ENCODE peak calls at places on chromosomes 7 and 10, in six cellular contexts. Q is iPS DF 6.9, F is stomach, P is psoas muscle, C is OCI-LY7, Z is fibroblast of lung. Y is an unnamed sample. For H3K9me3, the result is how much of the 10 kb centered on the place peaks cover.

GRCh38 chr10:132550366-132551092 is 12.9 kb downstream of the INPP5A start:
- DNase-seq in P (peak), C (peak), Q (no peak), Z (no peak), F (peak), Y (no peak)

GRCh38 chr10:120372917-120373316 is 84.1 kb upstream of the PLPP4 start:
- DNase-seq in F (no peak), Z (no peak), C (no peak), P (no peak), Q (no peak), Y (no peak)

GRCh38 chr10:63718453-63718852 is 197.3 kb downstream of the REEP3 start:
- DNase-seq in C (no peak), F (no peak), P (no peak), Q (no peak), Z (no peak), Y (no peak)

GRCh38 chr7:94907026-94907419 is 371 bp upstream of the PPP1R9A start:
- DNase-seq in F (no peak), C (no peak), Z (no peak), Q (no peak), P (no peak), Y (no peak)

GRCh38 chr10:14382022-14382421 is 51.3 kb upstream of the FRMD4A start:
- DNase-seq in P (no peak), C (no peak), Z (no peak), Q (no peak), F (no peak), Y (no peak)

GRCh38 chr10:6091630-6092029 is 2.8 kb downstream of the RBM17 start:
- DNase-seq in F (no peak), Q (no peak), P (no peak), Z (no peak), C (peak), Y (no peak)

GRCh38 chr10:120336910-120337540 is 120.0 kb upstream of the PLPP4 start:
- DNase-seq in Z (peak), C (peak), F (peak), P (no peak), Q (peak), Y (no peak)

GRCh38 chr7:47581821-47582747 is at the start of gene TNS3:
- DNase-seq in F (peak), P (peak), C (peak), Q (no peak), Z (peak), Y (no peak)

GRCh38 chr10:4812952-4813351 is 13.1 kb upstream of the AKR1E2 start:
- DNase-seq in C (no peak), F (no peak), Z (peak), Q (no peak), P (no peak), Y (no peak)

GRCh38 chr10:121088524-121088923 is 237.4 kb downstream of the WDR11 start:
- DNase-seq in Z (no peak), P (no peak), F (no peak), C (no peak), Q (no peak), Y (no peak)

GRCh38 chr7:96016735-96017134 is 244.4 kb downstream of the DYNC1I1 start:
- DNase-seq in C (no peak), Z (no peak), P (no peak), Q (no peak), F (no peak), Y (no peak)

GRCh38 chr7:119090851-119091250 is 866.3 kb downstream of the ANKRD7 start:
- DNase-seq in P (no peak), C (no peak), Z (peak), Q (no peak), F (no peak), Y (no peak)

GRCh38 chr10:83179371-83179770 is 959.9 kb upstream of the GHITM start:
- DNase-seq in P (no peak), Z (no peak), F (no peak), C (no peak), Q (no peak), Y (no peak)

GRCh38 chr10:70186571-70186970 is 16.3 kb upstream of the SAR1A start:
- DNase-seq in Z (peak), C (no peak), Q (no peak), P (no peak), F (no peak), Y (no peak)

GRCh38 chr7:140059288-140060242 is 3.2 kb downstream of the PARP12 start:
- DNase-seq in P (no peak), Z (peak), Q (no peak), F (peak), C (no peak), Y (no peak)

GRCh38 chr7:129438839-129439640 is 4.8 kb downstream of the STRIP2 start:
- DNase-seq in P (no peak), F (no peak), C (no peak), Q (no peak), Z (peak), Y (no peak)

GRCh38 chr7:80054356-80054755 is 80.3 kb upstream of the GNAI1 start:
- DNase-seq in Q (no peak), C (no peak), P (no peak), F (no peak), Z (peak), Y (no peak)

GRCh38 chr10:123930340-123931001 is 38.9 kb upstream of the CPXM2 start:
- DNase-seq in P (no peak), F (peak), Z (no peak), Q (no peak), C (no peak), Y (no peak)

GRCh38 chr10:84429926-84430520 is 101.6 kb downstream of the CCSER2 start:
- DNase-seq in P (peak), C (peak), F (peak), Z (peak), Q (peak), Y (peak)

GRCh38 chr7:32506266-32507054 is 11.2 kb downstream of the AVL9 start:
- DNase-seq in C (no peak), F (no peak), Q (no peak), Z (peak), P (no peak), Y (no peak)

GRCh38 chr10:107727762-107728317 is 563.3 kb upstream of the SORCS1 start:
- DNase-seq in C (no peak), Z (peak), P (no peak), Q (no peak), F (no peak), Y (no peak)

GRCh38 chr7:107128748-107129147 is 40.1 kb upstream of the HBP1 start:
- DNase-seq in F (no peak), P (no peak), Z (no peak), Q (no peak), C (no peak), Y (no peak)

GRCh38 chr7:107133396-107133795 is 35.4 kb upstream of the HBP1 start:
- DNase-seq in Z (no peak), P (no peak), F (no peak), C (no peak), Q (no peak), Y (no peak)

GRCh38 chr7:107125475-107125874 is 43.3 kb upstream of the HBP1 start:
- DNase-seq in Q (no peak), Z (no peak), F (no peak), P (no peak), C (peak), Y (no peak)

GRCh38 chr7:107128217-107128616 is 40.6 kb upstream of the HBP1 start:
- DNase-seq in F (no peak), Z (no peak), C (peak), Q (no peak), P (no peak), Y (no peak)

DNA sequence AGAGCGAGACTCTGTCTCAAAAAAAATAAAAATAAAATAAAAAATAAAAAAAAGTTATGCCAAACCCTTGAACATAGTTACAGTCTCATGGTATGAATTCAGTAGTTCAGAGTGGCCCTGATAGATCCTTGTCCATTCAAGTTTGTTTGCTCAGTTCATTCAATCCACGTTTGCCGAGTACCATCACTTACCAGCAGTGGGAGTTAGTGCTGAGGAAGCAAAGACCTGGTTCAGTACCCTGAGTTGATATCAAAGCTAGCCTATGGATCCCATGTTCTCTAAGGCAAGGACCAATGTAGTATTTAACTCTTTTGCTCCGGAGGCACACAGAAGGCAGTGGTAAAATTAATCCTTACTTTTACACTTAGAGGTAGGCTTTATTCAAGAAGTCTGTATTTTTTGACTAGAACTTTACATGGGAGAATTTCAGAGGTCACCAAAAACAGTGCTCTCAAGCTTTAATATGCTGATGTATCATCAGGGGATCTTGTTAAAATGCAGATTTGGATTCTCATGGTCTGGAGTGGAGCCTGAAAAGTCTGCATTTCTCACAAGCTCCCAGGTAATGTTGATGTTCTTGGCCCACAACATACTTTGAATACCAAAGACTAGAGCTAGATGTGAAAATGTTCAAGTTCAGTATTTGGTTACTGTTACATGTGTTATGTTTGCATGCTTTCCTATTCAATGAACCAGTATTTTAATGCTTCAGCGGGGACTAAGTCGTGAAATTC is 38.1 kb upstream of the HBP1 start:
- DNase-seq in F (no peak), Z (no peak), Q (no peak), P (no peak), C (no peak), Y (no peak)
- H3K9me3 ChIP-seq in F (under half), Z (under half), Q (under half), P (under half), C (under half), Y (under half)

GRCh38 chr7:153590136-153590535 is 462.1 kb upstream of the DPP6 start:
- DNase-seq in C (no peak), Z (no peak), F (no peak), P (no peak), Q (no peak), Y (no peak)
- H3K9me3 ChIP-seq in C (under half), Z (under half), F (under half), P (under half), Q (under half), Y (under half)

DNA sequence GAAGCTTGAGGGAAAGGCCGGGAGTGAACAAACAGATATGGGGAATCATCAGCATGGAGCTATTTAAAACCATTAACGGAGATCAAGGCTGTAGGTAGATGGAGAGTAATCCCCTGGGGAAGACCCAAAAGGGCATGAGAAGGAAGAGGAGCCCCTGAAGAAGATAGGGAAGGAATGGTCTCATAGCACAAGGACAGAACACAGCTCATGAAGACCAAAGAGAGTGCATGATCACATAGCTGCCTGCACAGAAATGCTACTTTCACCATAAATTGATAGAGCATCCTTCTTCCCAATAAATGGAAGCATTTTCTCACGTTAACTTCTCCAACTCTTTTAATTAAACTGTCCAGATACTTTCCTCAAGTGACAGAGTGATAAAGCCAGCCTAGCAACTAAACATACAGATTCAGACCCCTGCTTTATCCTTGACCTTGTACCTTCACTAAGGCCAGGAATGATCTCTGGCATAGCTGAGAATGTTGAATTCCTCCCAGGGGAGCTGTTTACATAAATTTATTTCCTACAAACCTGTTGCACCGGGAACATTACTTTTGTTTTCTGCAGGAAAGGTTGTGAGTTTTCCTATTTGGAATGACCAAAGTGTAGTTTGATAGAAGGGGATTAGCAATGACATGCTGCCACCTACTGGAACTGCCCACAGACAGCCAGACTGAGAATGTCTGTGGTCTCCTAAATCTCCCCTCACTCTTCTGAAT is 110.8 kb upstream of the LRGUK start:
- DNase-seq in Q (peak), C (peak), P (no peak), Z (peak), F (peak), Y (no peak)
- H3K9me3 ChIP-seq in Q (under half), C (under half), P (under half), Z (under half), F (under half), Y (under half)

DNA sequence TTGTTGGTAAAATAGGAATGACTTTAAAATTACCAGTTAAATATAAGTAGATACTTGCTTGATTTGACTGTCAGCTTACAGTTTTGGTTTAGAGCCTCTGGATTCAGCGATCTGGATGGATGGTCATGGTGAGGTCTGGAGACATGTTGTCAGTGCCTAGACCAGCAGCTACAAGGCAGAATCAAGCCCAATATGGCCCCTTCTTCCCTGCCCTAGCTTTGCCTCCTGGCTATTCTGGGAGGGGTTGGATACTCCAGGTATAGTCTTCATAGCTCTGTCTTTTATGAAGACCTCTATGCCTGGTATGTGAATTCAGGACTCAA is 166.5 kb upstream of the VIPR2 start:
- DNase-seq in P (no peak), F (no peak), Q (no peak), C (no peak), Z (no peak), Y (no peak)
- H3K9me3 ChIP-seq in P (under half), F (under half), Q (under half), C (under half), Z (under half), Y (under half)

GRCh38 chr10:110413049-110413783 is 84.5 kb upstream of the DUSP5 start:
- DNase-seq in P (no peak), Q (no peak), Z (no peak), C (peak), F (no peak), Y (no peak)
- H3K9me3 ChIP-seq in P (under half), Q (under half), Z (under half), C (under half), F (under half), Y (under half)

GRCh38 chr7:93108003-93108402 is 9.8 kb downstream of the SAMD9 start:
- DNase-seq in Q (no peak), P (no peak), Z (no peak), F (no peak), C (no peak), Y (no peak)
- H3K9me3 ChIP-seq in Q (under half), P (under half), Z (under half), F (half or more), C (under half), Y (under half)

GRCh38 chr7:157476201-157476600 is 139.4 kb downstream of the DNAJB6 start:
- DNase-seq in Q (no peak), F (peak), C (no peak), P (no peak), Z (no peak), Y (no peak)

GRCh38 chr7:157479326-157479725 is 142.5 kb downstream of the DNAJB6 start:
- DNase-seq in F (no peak), P (no peak), Z (no peak), Q (no peak), C (no peak), Y (no peak)

GRCh38 chr7:157475601-157476000 is 138.8 kb downstream of the DNAJB6 start:
- DNase-seq in Z (no peak), C (no peak), F (peak), Q (no peak), P (no peak), Y (no peak)

GRCh38 chr7:157476654-157477549 is 140.1 kb downstream of the DNAJB6 start:
- DNase-seq in Z (no peak), C (no peak), P (no peak), Q (no peak), F (no peak), Y (no peak)

DNA sequence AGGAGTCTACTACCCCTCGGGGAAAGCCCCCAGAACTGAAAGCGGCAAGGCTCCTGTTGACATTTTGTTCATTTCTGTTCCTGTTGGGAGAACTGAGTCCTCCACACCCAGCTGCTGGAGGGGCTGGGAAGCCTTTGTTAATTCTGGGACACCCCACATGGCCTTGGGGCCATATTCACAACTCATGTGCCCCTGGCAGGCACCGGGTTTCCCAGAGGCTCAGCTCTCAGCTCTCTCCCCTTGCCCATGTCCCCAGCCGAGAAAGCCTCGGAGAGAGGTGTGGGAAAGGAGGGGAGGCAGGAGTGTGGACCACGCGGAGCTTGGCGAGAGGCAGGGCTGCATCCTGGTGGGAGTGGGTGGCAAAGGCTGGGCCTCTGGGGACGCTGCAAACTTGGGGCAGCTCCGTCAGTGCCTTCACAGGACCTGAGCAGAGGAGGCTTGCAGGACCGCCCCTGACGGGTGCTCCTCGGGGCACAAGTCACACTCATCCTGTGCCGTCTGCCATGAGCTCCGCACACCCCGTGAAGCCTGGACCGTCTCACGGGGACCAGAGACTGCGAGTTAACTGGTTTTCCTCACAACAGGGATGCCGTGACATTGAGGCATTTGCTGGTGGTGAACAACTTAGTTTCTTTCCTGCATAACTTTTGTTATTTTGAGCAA is 140.9 kb downstream of the DNAJB6 start:
- DNase-seq in F (no peak), C (no peak), Z (no peak), Q (no peak), P (no peak), Y (no peak)
- H3K9me3 ChIP-seq in F (under half), C (under half), Z (under half), Q (under half), P (under half), Y (under half)